ENCODE peak calls at places on chromosomes 4 and X, in seven cellular contexts. T is SK-N-SH, B is HepG2, E is HCT116, N is GM12878, F is K562, K is H1. I is an unnamed sample.

GRCh38 chr4:76596713-76597112 is 161.7 kb downstream of the SHROOM3 start:
- DNase-seq in E (no peak), F (no peak), B (no peak), N (no peak), T (no peak), K (no peak), I (no peak)

GRCh38 chrX:12791253-12792228 is at the start of gene PRPS2:
- DNase-seq in B (peak; percentile 16), T (peak; percentile 88), K (no peak), F (peak; percentile 89), E (no peak), N (no peak), I (peak; percentile 68)

GRCh38 chr4:2925931-2926860 is 37.0 kb downstream of the NOP14 start:
- DNase-seq in N (no peak), B (no peak), K (no peak), F (no peak), T (no peak), E (no peak), I (no peak)

GRCh38 chrX:69195197-69195596 is 29.9 kb upstream of the PJA1 start:
- DNase-seq in N (no peak), B (peak; percentile 71), F (no peak), E (no peak), K (no peak), T (peak; percentile 46), I (no peak)

GRCh38 chrX:1465261-1466231 is 12.8 kb upstream of the ASMTL start:
- DNase-seq in T (no peak), N (no peak), B (no peak), F (no peak), K (no peak), E (no peak), I (no peak)

GRCh38 chr4:162163892-162164759 is at the start of gene FSTL5:
- DNase-seq in E (no peak), F (no peak), B (peak; percentile 16), K (peak; percentile 94), T (peak; percentile 81), N (no peak), I (no peak)

GRCh38 chrX:127038065-127038464 is 218.5 kb downstream of the PRR32 start:
- DNase-seq in K (no peak), B (no peak), N (no peak), E (no peak), T (no peak), F (no peak), I (peak; percentile 9)

GRCh38 chr4:6470502-6471302 is 1.7 kb downstream of the PPP2R2C start:
- DNase-seq in B (no peak), N (no peak), T (peak; percentile 85), E (no peak), F (peak; percentile 90), K (no peak), I (peak; percentile 61)

GRCh38 chr4:54433686-54434085 is 204.6 kb downstream of the PDGFRA start:
- DNase-seq in E (peak; percentile 3), K (no peak), B (no peak), T (no peak), N (no peak), F (no peak), I (no peak)

GRCh38 chr4:36088542-36088941 is 155.8 kb downstream of the ARAP2 start:
- DNase-seq in N (no peak), T (no peak), B (peak; percentile 2), F (no peak), E (no peak), K (no peak), I (no peak)

GRCh38 chr4:158809611-158810486 is 41.0 kb downstream of the FNIP2 start:
- DNase-seq in B (no peak), F (no peak), T (no peak), K (no peak), E (peak; percentile 6), N (peak; percentile 89), I (peak; percentile 29)

GRCh38 chr4:153209410-153209809 is 5.2 kb downstream of the TRIM2 start:
- DNase-seq in N (no peak), B (peak; percentile 84), E (no peak), T (no peak), F (no peak), K (no peak), I (no peak)

GRCh38 chr4:98338761-98339438 is 77.7 kb downstream of the RAP1GDS1 start:
- DNase-seq in E (no peak), K (no peak), N (no peak), F (no peak), T (no peak), B (no peak), I (no peak)

GRCh38 chr4:40132816-40133215 is 64.0 kb upstream of the RHOH start:
- DNase-seq in F (no peak), T (no peak), E (no peak), B (no peak), N (no peak), K (no peak), I (no peak)

GRCh38 chr4:52711271-52711670 is 40.0 kb downstream of the ERVMER34-1 start:
- DNase-seq in F (no peak), N (no peak), T (no peak), B (no peak), K (no peak), E (no peak), I (no peak)

GRCh38 chrX:19684265-19684664 is 169.0 kb upstream of the MAP3K15 start:
- DNase-seq in N (no peak), K (no peak), T (no peak), E (no peak), F (no peak), B (no peak), I (no peak)

GRCh38 chrX:107731831-107732502 is 43.6 kb downstream of the TSC22D3 start:
- DNase-seq in K (no peak), E (peak; percentile 42), T (peak; percentile 44), N (no peak), F (peak; percentile 72), B (no peak), I (peak; percentile 73)

GRCh38 chrX:23931149-23931604 is 23.4 kb downstream of the CXorf58 start:
- DNase-seq in E (no peak), N (no peak), F (no peak), B (no peak), K (no peak), T (no peak), I (peak; percentile 59)

GRCh38 chrX:54024350-54024749 is 19.9 kb downstream of the PHF8 start:
- DNase-seq in E (no peak), B (no peak), N (no peak), T (no peak), K (no peak), F (no peak), I (peak; percentile 18)

GRCh38 chrX:54029543-54030143 is 14.6 kb downstream of the PHF8 start:
- DNase-seq in E (no peak), N (no peak), F (no peak), T (no peak), B (no peak), K (no peak), I (no peak)

DNA sequence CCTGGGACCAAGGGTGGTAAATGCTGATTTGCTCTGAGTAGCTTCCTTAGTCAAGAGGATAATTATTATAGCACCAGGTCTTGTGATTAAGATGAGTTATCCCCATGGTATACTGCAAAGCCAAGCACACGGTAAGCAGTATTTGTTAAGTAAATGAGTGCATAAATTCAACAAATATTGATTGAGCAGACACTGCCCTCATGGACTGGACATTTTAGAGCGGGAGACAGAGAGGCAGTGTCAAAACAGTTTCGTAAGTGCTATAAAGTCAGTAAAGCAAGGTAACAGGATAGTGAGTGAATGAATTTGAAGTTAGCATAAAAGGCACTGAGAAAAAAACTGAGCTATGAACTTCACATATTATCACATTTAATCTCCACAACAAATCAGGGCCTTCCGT is 13.9 kb downstream of the PHF8 start:
- DNase-seq in F (no peak), T (no peak), E (no peak), B (no peak), N (no peak), K (no peak), I (no peak)
- TF ChIP-seq JUND in F (no peak), T (no peak), E (no peak), B (no peak), N (no peak), K (no peak), I (no peak)

DNA sequence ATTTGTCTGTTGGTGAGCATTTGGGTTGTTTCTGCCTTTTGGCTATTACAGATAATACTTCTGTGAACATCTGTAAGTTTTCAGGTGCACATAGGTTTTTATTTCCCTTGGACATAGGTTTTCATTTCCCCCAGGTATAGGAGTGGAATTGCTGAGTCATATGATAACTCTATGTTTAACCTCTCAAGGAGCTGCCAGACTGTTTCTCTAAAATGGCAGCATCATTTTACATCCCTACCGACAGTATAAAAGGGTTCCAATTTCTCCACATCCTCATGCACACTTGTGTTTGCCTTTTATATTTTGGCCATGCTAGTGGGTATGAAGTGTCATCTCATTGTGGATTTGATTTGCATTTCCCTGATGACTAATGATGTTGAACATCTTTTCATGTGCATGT is 53.5 kb downstream of the TMEM164 start:
- DNase-seq in E (no peak), T (no peak), K (no peak), F (no peak), N (no peak), B (no peak), I (no peak)
- TF ChIP-seq JUND in E (no peak), T (no peak), K (no peak), F (no peak), N (no peak), B (no peak), I (no peak)

DNA sequence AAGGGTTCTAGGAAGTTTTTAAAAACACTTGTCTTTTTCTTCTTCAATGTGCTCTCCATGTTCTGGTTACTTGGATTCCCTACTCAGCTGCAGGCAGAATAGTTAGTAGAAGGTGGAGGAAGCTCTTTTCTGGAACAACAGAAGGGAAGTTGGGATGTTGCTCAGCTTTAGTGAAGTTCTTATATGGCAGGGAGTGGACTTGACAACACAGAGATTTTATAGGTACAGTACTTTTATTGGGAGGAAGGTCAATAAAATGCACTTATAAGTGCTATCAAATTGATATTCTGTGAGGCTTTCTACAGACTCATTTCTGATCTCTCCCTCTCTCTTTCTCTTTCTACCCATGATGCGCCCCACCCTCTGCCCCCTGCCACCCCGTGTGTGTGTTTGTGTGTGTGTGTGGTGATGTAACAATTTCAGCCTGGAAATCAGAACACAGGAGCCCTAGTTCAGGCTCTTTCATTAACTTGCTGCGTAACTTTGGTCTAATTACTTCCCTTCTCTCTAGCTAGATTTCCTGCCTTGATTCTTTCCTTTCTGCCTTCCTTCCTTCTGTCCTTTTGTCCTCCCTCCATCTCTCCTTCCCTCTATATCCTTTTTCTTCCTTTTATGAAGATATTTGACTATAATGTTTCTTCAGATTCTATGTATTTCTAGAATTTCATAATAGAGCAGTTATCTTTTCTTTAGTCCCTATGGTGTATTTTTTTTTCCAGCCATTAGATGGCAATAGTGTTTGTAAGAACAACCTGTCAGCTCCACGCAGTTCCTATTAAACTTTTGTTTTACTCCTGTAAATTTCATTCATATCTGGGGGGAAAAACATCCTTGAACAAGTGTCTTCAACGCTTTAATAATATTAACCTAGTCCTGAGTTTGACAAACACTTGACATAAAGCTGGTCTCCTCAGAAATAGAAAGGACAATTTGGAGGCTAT is 37.1 kb downstream of the HEPH start:
- DNase-seq in N (no peak), B (no peak), E (no peak), K (no peak), T (no peak), F (no peak), I (peak; percentile 6)
- TF ChIP-seq JUND in N (no peak), B (no peak), E (no peak), K (no peak), T (no peak), F (no peak), I (no peak)

GRCh38 chr4:171433674-171434073 is 379.5 kb upstream of the GALNTL6 start:
- DNase-seq in E (no peak), K (no peak), F (no peak), B (no peak), N (no peak), T (no peak), I (no peak)

GRCh38 chr4:171430495-171430894 is 382.7 kb upstream of the GALNTL6 start:
- DNase-seq in K (no peak), B (no peak), E (no peak), F (no peak), T (no peak), N (no peak), I (no peak)

GRCh38 chr4:171432536-171432935 is 380.7 kb upstream of the GALNTL6 start:
- DNase-seq in B (no peak), E (no peak), N (no peak), F (no peak), T (no peak), K (no peak), I (no peak)
- TF ChIP-seq JUND in B (no peak), E (no peak), N (no peak), F (no peak), T (no peak), K (no peak), I (no peak)